ENCODE peak calls at places on chromosomes 7 and 10, in ten cellular contexts. One of them, this sample, is unnamed.

GRCh38 chr7:45718464-45719330 is 144.5 kb downstream of the ADCY1 start:
- DNase-seq in psoas muscle: no peak
- DNase-seq in HFFc6: peak; percentile 15
- DNase-seq in fibroblast of the aortic adventitia: no peak
- DNase-seq in glutamatergic neuron: no peak
- DNase-seq in right atrium auricular region: no peak
- DNase-seq in neural progenitor cell: no peak
- DNase-seq in H9: peak; percentile 23
- DNase-seq in progenitor cell of endocrine pancreas: no peak
- DNase-seq in activated CD8-positive, alpha-beta T cell treated with anti-CD3 and anti-CD28 coated beads for 36 hours: no peak
- DNase-seq in this sample: peak; percentile 78

GRCh38 chr10:78306358-78306757 is 272.7 kb downstream of the RPS24 start:
- DNase-seq in H9: no peak
- DNase-seq in activated CD8-positive, alpha-beta T cell treated with anti-CD3 and anti-CD28 coated beads for 36 hours: no peak
- DNase-seq in right atrium auricular region: peak; percentile 52
- DNase-seq in psoas muscle: no peak
- DNase-seq in fibroblast of the aortic adventitia: no peak
- DNase-seq in progenitor cell of endocrine pancreas: no peak
- DNase-seq in neural progenitor cell: no peak
- DNase-seq in HFFc6: no peak
- DNase-seq in glutamatergic neuron: no peak
- DNase-seq in this sample: peak; percentile 8

GRCh38 chr7:45709168-45710034 is 135.2 kb downstream of the ADCY1 start:
- DNase-seq in neural progenitor cell: no peak
- DNase-seq in fibroblast of the aortic adventitia: peak; percentile 42
- DNase-seq in progenitor cell of endocrine pancreas: no peak
- DNase-seq in H9: peak; percentile 17
- DNase-seq in HFFc6: peak; percentile 16
- DNase-seq in right atrium auricular region: peak; percentile 85
- DNase-seq in glutamatergic neuron: no peak
- DNase-seq in psoas muscle: peak; percentile 68
- DNase-seq in activated CD8-positive, alpha-beta T cell treated with anti-CD3 and anti-CD28 coated beads for 36 hours: no peak
- DNase-seq in this sample: peak; percentile 79

GRCh38 chr7:20229652-20230500 is 12.7 kb upstream of the MACC1 start:
- DNase-seq in fibroblast of the aortic adventitia: peak; percentile 93
- DNase-seq in neural progenitor cell: no peak
- DNase-seq in activated CD8-positive, alpha-beta T cell treated with anti-CD3 and anti-CD28 coated beads for 36 hours: no peak
- DNase-seq in H9: no peak
- DNase-seq in psoas muscle: no peak
- DNase-seq in glutamatergic neuron: no peak
- DNase-seq in progenitor cell of endocrine pancreas: no peak
- DNase-seq in HFFc6: peak; percentile 35
- DNase-seq in right atrium auricular region: no peak
- DNase-seq in this sample: no peak

GRCh38 chr7:46930336-46930735 is 651.6 kb downstream of the TNS3 start:
- DNase-seq in HFFc6: peak; percentile 94
- DNase-seq in H9: no peak
- DNase-seq in psoas muscle: peak; percentile 30
- DNase-seq in activated CD8-positive, alpha-beta T cell treated with anti-CD3 and anti-CD28 coated beads for 36 hours: no peak
- DNase-seq in fibroblast of the aortic adventitia: peak; percentile 93
- DNase-seq in neural progenitor cell: no peak
- DNase-seq in glutamatergic neuron: no peak
- DNase-seq in right atrium auricular region: no peak
- DNase-seq in progenitor cell of endocrine pancreas: no peak
- DNase-seq in this sample: no peak

GRCh38 chr7:2979276-2979675 is 64.4 kb downstream of the CARD11 start:
- DNase-seq in H9: no peak
- DNase-seq in HFFc6: no peak
- DNase-seq in glutamatergic neuron: no peak
- DNase-seq in fibroblast of the aortic adventitia: no peak
- DNase-seq in psoas muscle: no peak
- DNase-seq in right atrium auricular region: no peak
- DNase-seq in neural progenitor cell: no peak
- DNase-seq in progenitor cell of endocrine pancreas: no peak
- DNase-seq in activated CD8-positive, alpha-beta T cell treated with anti-CD3 and anti-CD28 coated beads for 36 hours: peak; percentile 44
- DNase-seq in this sample: no peak

GRCh38 chr10:71995880-71996597 is 31.8 kb downstream of the CHST3 start:
- DNase-seq in psoas muscle: no peak
- DNase-seq in neural progenitor cell: no peak
- DNase-seq in right atrium auricular region: no peak
- DNase-seq in fibroblast of the aortic adventitia: peak; percentile 37
- DNase-seq in activated CD8-positive, alpha-beta T cell treated with anti-CD3 and anti-CD28 coated beads for 36 hours: no peak
- DNase-seq in progenitor cell of endocrine pancreas: no peak
- DNase-seq in H9: no peak
- DNase-seq in HFFc6: no peak
- DNase-seq in glutamatergic neuron: no peak
- DNase-seq in this sample: no peak

GRCh38 chr7:93902777-93903423 is 3.5 kb upstream of the GNGT1 start:
- DNase-seq in psoas muscle: no peak
- DNase-seq in activated CD8-positive, alpha-beta T cell treated with anti-CD3 and anti-CD28 coated beads for 36 hours: peak; percentile 26
- DNase-seq in right atrium auricular region: no peak
- DNase-seq in glutamatergic neuron: no peak
- DNase-seq in H9: peak; percentile 35
- DNase-seq in neural progenitor cell: peak; percentile 62
- DNase-seq in fibroblast of the aortic adventitia: peak; percentile 77
- DNase-seq in HFFc6: no peak
- DNase-seq in progenitor cell of endocrine pancreas: no peak
- DNase-seq in this sample: no peak

GRCh38 chr7:11668727-11669126 is 163.3 kb downstream of the THSD7A start:
- DNase-seq in H9: no peak
- DNase-seq in right atrium auricular region: no peak
- DNase-seq in glutamatergic neuron: no peak
- DNase-seq in activated CD8-positive, alpha-beta T cell treated with anti-CD3 and anti-CD28 coated beads for 36 hours: no peak
- DNase-seq in psoas muscle: no peak
- DNase-seq in progenitor cell of endocrine pancreas: no peak
- DNase-seq in fibroblast of the aortic adventitia: no peak
- DNase-seq in neural progenitor cell: no peak
- DNase-seq in HFFc6: no peak
- DNase-seq in this sample: no peak

GRCh38 chr7:120272261-120272895 is 597 bp upstream of the KCND2 start:
- DNase-seq in psoas muscle: no peak
- DNase-seq in progenitor cell of endocrine pancreas: no peak
- DNase-seq in H9: peak; percentile 56
- DNase-seq in glutamatergic neuron: peak; percentile 21
- DNase-seq in neural progenitor cell: peak; percentile 81
- DNase-seq in right atrium auricular region: no peak
- DNase-seq in HFFc6: peak; percentile 21
- DNase-seq in fibroblast of the aortic adventitia: peak; percentile 82
- DNase-seq in activated CD8-positive, alpha-beta T cell treated with anti-CD3 and anti-CD28 coated beads for 36 hours: peak; percentile 24
- DNase-seq in this sample: no peak

GRCh38 chr7:80781561-80781979 is 137.3 kb downstream of the SEMA3C start:
- DNase-seq in neural progenitor cell: peak; percentile 17
- DNase-seq in H9: no peak
- DNase-seq in psoas muscle: no peak
- DNase-seq in progenitor cell of endocrine pancreas: no peak
- DNase-seq in right atrium auricular region: no peak
- DNase-seq in activated CD8-positive, alpha-beta T cell treated with anti-CD3 and anti-CD28 coated beads for 36 hours: no peak
- DNase-seq in glutamatergic neuron: no peak
- DNase-seq in HFFc6: peak; percentile 94
- DNase-seq in fibroblast of the aortic adventitia: peak; percentile 91
- DNase-seq in this sample: no peak
- TF ChIP-seq CTCF in neural progenitor cell: no peak
- TF ChIP-seq CTCF in H9: no peak
- TF ChIP-seq CTCF in psoas muscle: no peak
- TF ChIP-seq CTCF in progenitor cell of endocrine pancreas: no peak
- TF ChIP-seq CTCF in right atrium auricular region: no peak
- TF ChIP-seq CTCF in activated CD8-positive, alpha-beta T cell treated with anti-CD3 and anti-CD28 coated beads for 36 hours: no peak
- TF ChIP-seq CTCF in glutamatergic neuron: no peak
- TF ChIP-seq CTCF in HFFc6: peak; percentile 53
- TF ChIP-seq CTCF in fibroblast of the aortic adventitia: no peak
- TF ChIP-seq CTCF in this sample: no peak

GRCh38 chr7:156585025-156585648 is 55.4 kb upstream of the RNF32 start:
- DNase-seq in H9: peak; percentile 82
- DNase-seq in right atrium auricular region: no peak
- DNase-seq in progenitor cell of endocrine pancreas: no peak
- DNase-seq in psoas muscle: no peak
- DNase-seq in fibroblast of the aortic adventitia: no peak
- DNase-seq in glutamatergic neuron: no peak
- DNase-seq in HFFc6: no peak
- DNase-seq in activated CD8-positive, alpha-beta T cell treated with anti-CD3 and anti-CD28 coated beads for 36 hours: no peak
- DNase-seq in neural progenitor cell: peak; percentile 41
- DNase-seq in this sample: no peak

GRCh38 chr7:156579566-156579965 is 61.0 kb upstream of the RNF32 start:
- DNase-seq in activated CD8-positive, alpha-beta T cell treated with anti-CD3 and anti-CD28 coated beads for 36 hours: no peak
- DNase-seq in H9: no peak
- DNase-seq in progenitor cell of endocrine pancreas: no peak
- DNase-seq in right atrium auricular region: no peak
- DNase-seq in fibroblast of the aortic adventitia: no peak
- DNase-seq in HFFc6: no peak
- DNase-seq in psoas muscle: no peak
- DNase-seq in neural progenitor cell: no peak
- DNase-seq in glutamatergic neuron: no peak
- DNase-seq in this sample: no peak

GRCh38 chr7:156585926-156586325 is 54.6 kb upstream of the RNF32 start:
- DNase-seq in activated CD8-positive, alpha-beta T cell treated with anti-CD3 and anti-CD28 coated beads for 36 hours: no peak
- DNase-seq in glutamatergic neuron: no peak
- DNase-seq in right atrium auricular region: no peak
- DNase-seq in fibroblast of the aortic adventitia: no peak
- DNase-seq in neural progenitor cell: no peak
- DNase-seq in progenitor cell of endocrine pancreas: no peak
- DNase-seq in HFFc6: no peak
- DNase-seq in H9: no peak
- DNase-seq in psoas muscle: no peak
- DNase-seq in this sample: no peak

GRCh38 chr7:156580036-156580435 is 60.5 kb upstream of the RNF32 start:
- DNase-seq in right atrium auricular region: no peak
- DNase-seq in HFFc6: no peak
- DNase-seq in glutamatergic neuron: no peak
- DNase-seq in psoas muscle: no peak
- DNase-seq in neural progenitor cell: no peak
- DNase-seq in activated CD8-positive, alpha-beta T cell treated with anti-CD3 and anti-CD28 coated beads for 36 hours: no peak
- DNase-seq in fibroblast of the aortic adventitia: no peak
- DNase-seq in H9: no peak
- DNase-seq in progenitor cell of endocrine pancreas: no peak
- DNase-seq in this sample: no peak

GRCh38 chr7:156582591-156583123 is 57.9 kb upstream of the RNF32 start:
- DNase-seq in fibroblast of the aortic adventitia: no peak
- DNase-seq in neural progenitor cell: no peak
- DNase-seq in psoas muscle: no peak
- DNase-seq in right atrium auricular region: no peak
- DNase-seq in glutamatergic neuron: no peak
- DNase-seq in activated CD8-positive, alpha-beta T cell treated with anti-CD3 and anti-CD28 coated beads for 36 hours: no peak
- DNase-seq in H9: no peak
- DNase-seq in HFFc6: no peak
- DNase-seq in progenitor cell of endocrine pancreas: no peak
- DNase-seq in this sample: no peak
- TF ChIP-seq CTCF in fibroblast of the aortic adventitia: no peak
- TF ChIP-seq CTCF in neural progenitor cell: no peak
- TF ChIP-seq CTCF in psoas muscle: no peak
- TF ChIP-seq CTCF in right atrium auricular region: no peak
- TF ChIP-seq CTCF in glutamatergic neuron: no peak
- TF ChIP-seq CTCF in activated CD8-positive, alpha-beta T cell treated with anti-CD3 and anti-CD28 coated beads for 36 hours: no peak
- TF ChIP-seq CTCF in H9: no peak
- TF ChIP-seq CTCF in HFFc6: no peak
- TF ChIP-seq CTCF in progenitor cell of endocrine pancreas: no peak
- TF ChIP-seq CTCF in this sample: no peak

GRCh38 chr10:17228081-17229015 is at the start of gene VIM:
- DNase-seq in psoas muscle: peak; percentile 92
- DNase-seq in neural progenitor cell: peak; percentile 94
- DNase-seq in H9: peak; percentile 87
- DNase-seq in glutamatergic neuron: peak; percentile 76
- DNase-seq in right atrium auricular region: peak; percentile 98
- DNase-seq in HFFc6: peak; percentile 98
- DNase-seq in fibroblast of the aortic adventitia: peak; percentile 95
- DNase-seq in activated CD8-positive, alpha-beta T cell treated with anti-CD3 and anti-CD28 coated beads for 36 hours: peak; percentile 95
- DNase-seq in progenitor cell of endocrine pancreas: peak; percentile 47
- DNase-seq in this sample: peak; percentile 96

GRCh38 chr10:17229717-17229966 is 1.6 kb downstream of the VIM start:
- DNase-seq in HFFc6: no peak
- DNase-seq in activated CD8-positive, alpha-beta T cell treated with anti-CD3 and anti-CD28 coated beads for 36 hours: no peak
- DNase-seq in neural progenitor cell: peak; percentile 73
- DNase-seq in H9: peak; percentile 73
- DNase-seq in glutamatergic neuron: peak; percentile 39
- DNase-seq in right atrium auricular region: no peak
- DNase-seq in fibroblast of the aortic adventitia: no peak
- DNase-seq in progenitor cell of endocrine pancreas: no peak
- DNase-seq in psoas muscle: no peak
- DNase-seq in this sample: no peak

GRCh38 chr10:17229967-17230682 is 2.1 kb downstream of the VIM start:
- DNase-seq in neural progenitor cell: peak; percentile 93
- DNase-seq in HFFc6: peak; percentile 61
- DNase-seq in fibroblast of the aortic adventitia: peak; percentile 76
- DNase-seq in glutamatergic neuron: peak; percentile 73
- DNase-seq in right atrium auricular region: peak; percentile 79
- DNase-seq in psoas muscle: peak; percentile 85
- DNase-seq in progenitor cell of endocrine pancreas: peak; percentile 33
- DNase-seq in activated CD8-positive, alpha-beta T cell treated with anti-CD3 and anti-CD28 coated beads for 36 hours: peak; percentile 94
- DNase-seq in H9: peak; percentile 89
- DNase-seq in this sample: peak; percentile 92

GRCh38 chr10:17227367-17228080 is 517 bp upstream of the VIM start:
- DNase-seq in progenitor cell of endocrine pancreas: no peak
- DNase-seq in HFFc6: no peak
- DNase-seq in psoas muscle: no peak
- DNase-seq in glutamatergic neuron: no peak
- DNase-seq in H9: no peak
- DNase-seq in fibroblast of the aortic adventitia: peak; percentile 57
- DNase-seq in activated CD8-positive, alpha-beta T cell treated with anti-CD3 and anti-CD28 coated beads for 36 hours: peak; percentile 41
- DNase-seq in right atrium auricular region: no peak
- DNase-seq in neural progenitor cell: no peak
- DNase-seq in this sample: no peak

DNA sequence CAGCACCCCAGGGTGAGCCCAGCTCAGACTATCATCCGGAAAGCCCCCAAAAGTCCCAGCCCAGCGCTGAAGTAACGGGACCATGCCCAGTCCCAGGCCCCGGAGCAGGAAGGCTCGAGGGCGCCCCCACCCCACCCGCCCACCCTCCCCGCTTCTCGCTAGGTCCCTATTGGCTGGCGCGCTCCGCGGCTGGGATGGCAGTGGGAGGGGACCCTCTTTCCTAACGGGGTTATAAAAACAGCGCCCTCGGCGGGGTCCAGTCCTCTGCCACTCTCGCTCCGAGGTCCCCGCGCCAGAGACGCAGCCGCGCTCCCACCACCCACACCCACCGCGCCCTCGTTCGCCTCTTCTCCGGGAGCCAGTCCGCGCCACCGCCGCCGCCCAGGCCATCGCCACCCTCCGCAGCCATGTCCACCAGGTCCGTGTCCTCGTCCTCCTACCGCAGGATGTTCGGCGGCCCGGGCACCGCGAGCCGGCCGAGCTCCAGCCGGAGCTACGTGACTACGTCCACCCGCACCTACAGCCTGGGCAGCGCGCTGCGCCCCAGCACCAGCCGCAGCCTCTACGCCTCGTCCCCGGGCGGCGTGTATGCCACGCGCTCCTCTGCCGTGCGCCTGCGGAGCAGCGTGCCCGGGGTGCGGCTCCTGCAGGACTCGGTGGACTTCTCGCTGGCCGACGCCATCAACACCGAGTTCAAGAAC is 1.1 kb downstream of the VIM start:
- DNase-seq in fibroblast of the aortic adventitia: peak; percentile 94
- DNase-seq in neural progenitor cell: peak; percentile 89
- DNase-seq in HFFc6: peak; percentile 92
- DNase-seq in H9: peak; percentile 64
- DNase-seq in progenitor cell of endocrine pancreas: no peak
- DNase-seq in psoas muscle: peak; percentile 90
- DNase-seq in activated CD8-positive, alpha-beta T cell treated with anti-CD3 and anti-CD28 coated beads for 36 hours: peak; percentile 77
- DNase-seq in right atrium auricular region: peak; percentile 95
- DNase-seq in glutamatergic neuron: peak; percentile 63
- DNase-seq in this sample: peak; percentile 96
- TF ChIP-seq CTCF in fibroblast of the aortic adventitia: no peak
- TF ChIP-seq CTCF in neural progenitor cell: no peak
- TF ChIP-seq CTCF in HFFc6: peak; percentile 34
- TF ChIP-seq CTCF in H9: no peak
- TF ChIP-seq CTCF in progenitor cell of endocrine pancreas: no peak
- TF ChIP-seq CTCF in psoas muscle: no peak
- TF ChIP-seq CTCF in activated CD8-positive, alpha-beta T cell treated with anti-CD3 and anti-CD28 coated beads for 36 hours: no peak
- TF ChIP-seq CTCF in right atrium auricular region: no peak
- TF ChIP-seq CTCF in glutamatergic neuron: no peak
- TF ChIP-seq CTCF in this sample: no peak

GRCh38 chr7:16099302-16099832 is 322.0 kb downstream of the CRPPA start:
- DNase-seq in HFFc6: no peak
- DNase-seq in fibroblast of the aortic adventitia: no peak
- DNase-seq in right atrium auricular region: no peak
- DNase-seq in psoas muscle: no peak
- DNase-seq in neural progenitor cell: no peak
- DNase-seq in progenitor cell of endocrine pancreas: no peak
- DNase-seq in H9: no peak
- DNase-seq in activated CD8-positive, alpha-beta T cell treated with anti-CD3 and anti-CD28 coated beads for 36 hours: no peak
- DNase-seq in glutamatergic neuron: no peak
- DNase-seq in this sample: no peak
- TF ChIP-seq CTCF in HFFc6: no peak
- TF ChIP-seq CTCF in fibroblast of the aortic adventitia: no peak
- TF ChIP-seq CTCF in right atrium auricular region: no peak
- TF ChIP-seq CTCF in psoas muscle: no peak
- TF ChIP-seq CTCF in neural progenitor cell: no peak
- TF ChIP-seq CTCF in progenitor cell of endocrine pancreas: no peak
- TF ChIP-seq CTCF in H9: no peak
- TF ChIP-seq CTCF in activated CD8-positive, alpha-beta T cell treated with anti-CD3 and anti-CD28 coated beads for 36 hours: no peak
- TF ChIP-seq CTCF in glutamatergic neuron: no peak
- TF ChIP-seq CTCF in this sample: no peak